ENCODE peak calls at places on chromosomes 3 and 15, in six cellular contexts. Z is SK-N-SH, V is HepG2, J is HCT116, E is K562, P is H1. B is an unnamed sample.

GRCh38 chr3:59258591-59258990 is 208.8 kb upstream of the CFAP20DC start:
- DNase-seq in Z (no peak), V (no peak), J (no peak), E (no peak), P (no peak), B (no peak)

GRCh38 chr15:41934843-41935242 is 37.5 kb downstream of the EHD4 start:
- DNase-seq in Z (no peak), V (no peak), J (no peak), E (no peak), P (peak; percentile 63), B (no peak)

GRCh38 chr15:36529296-36530011 is 50.0 kb upstream of the CDIN1 start:
- DNase-seq in Z (no peak), V (no peak), J (no peak), E (no peak), P (no peak), B (no peak)

GRCh38 chr15:35545316-35545824 is 595 bp downstream of the DPH6 start:
- DNase-seq in Z (peak; percentile 44), V (peak; percentile 6), J (peak; percentile 21), E (peak; percentile 27), P (no peak), B (no peak)

GRCh38 chr3:60633644-60634043 is 617.6 kb downstream of the FHIT start:
- DNase-seq in Z (no peak), V (no peak), J (no peak), E (no peak), P (no peak), B (no peak)

GRCh38 chr15:99895189-99895955 is 162.1 kb upstream of the LYSMD4 start:
- DNase-seq in Z (no peak), V (no peak), J (no peak), E (no peak), P (no peak), B (no peak)

GRCh38 chr15:86336051-86336788 is 256.5 kb downstream of the AGBL1 start:
- DNase-seq in Z (no peak), V (no peak), J (no peak), E (no peak), P (no peak), B (no peak)

GRCh38 chr15:29888651-29889050 is 66.4 kb upstream of the TJP1 start:
- DNase-seq in Z (no peak), V (no peak), J (no peak), E (no peak), P (no peak), B (no peak)

GRCh38 chr3:138426211-138426610 is 8.2 kb upstream of the ESYT3 start:
- DNase-seq in Z (no peak), V (no peak), J (peak; percentile 28), E (no peak), P (no peak), B (peak; percentile 63)

GRCh38 chr3:178536271-178537079 is at the start of gene KCNMB2:
- DNase-seq in Z (no peak), V (no peak), J (no peak), E (no peak), P (no peak), B (peak; percentile 11)

GRCh38 chr3:179451335-179452165 is at the start of gene GNB4:
- DNase-seq in Z (peak; percentile 94), V (no peak), J (no peak), E (peak; percentile 82), P (peak; percentile 83), B (peak; percentile 95)

GRCh38 chr3:32310918-32311839 is 72.7 kb downstream of the CMTM8 start:
- DNase-seq in Z (no peak), V (peak; percentile 92), J (no peak), E (no peak), P (no peak), B (no peak)

GRCh38 chr3:17044844-17045243 is 160.1 kb downstream of the PLCL2 start:
- DNase-seq in Z (no peak), V (no peak), J (no peak), E (no peak), P (no peak), B (no peak)

GRCh38 chr15:39934415-39935044 is 615 bp downstream of the EIF2AK4 start:
- DNase-seq in Z (peak; percentile 15), V (peak; percentile 9), J (no peak), E (no peak), P (no peak), B (peak; percentile 17)

GRCh38 chr3:22319446-22319845 is 568.4 kb upstream of the ZNF385D start:
- DNase-seq in Z (no peak), V (no peak), J (no peak), E (no peak), P (no peak), B (no peak)

GRCh38 chr3:126124896-126125295 is 41.0 kb upstream of the SLC41A3 start:
- DNase-seq in Z (no peak), V (no peak), J (no peak), E (no peak), P (peak; percentile 35), B (no peak)

GRCh38 chr3:117202415-117202814 is 492.8 kb downstream of the TUSC7 start:
- DNase-seq in Z (no peak), V (no peak), J (no peak), E (no peak), P (no peak), B (no peak)

GRCh38 chr15:92949604-92950249 is 49.6 kb downstream of the CHD2 start:
- DNase-seq in Z (no peak), V (peak; percentile 32), J (no peak), E (no peak), P (no peak), B (peak; percentile 48)

GRCh38 chr15:55741592-55742497 is 1.1 kb downstream of the PRTG start:
- DNase-seq in Z (peak; percentile 52), V (peak; percentile 10), J (no peak), E (no peak), P (peak; percentile 60), B (peak; percentile 24)

DNA sequence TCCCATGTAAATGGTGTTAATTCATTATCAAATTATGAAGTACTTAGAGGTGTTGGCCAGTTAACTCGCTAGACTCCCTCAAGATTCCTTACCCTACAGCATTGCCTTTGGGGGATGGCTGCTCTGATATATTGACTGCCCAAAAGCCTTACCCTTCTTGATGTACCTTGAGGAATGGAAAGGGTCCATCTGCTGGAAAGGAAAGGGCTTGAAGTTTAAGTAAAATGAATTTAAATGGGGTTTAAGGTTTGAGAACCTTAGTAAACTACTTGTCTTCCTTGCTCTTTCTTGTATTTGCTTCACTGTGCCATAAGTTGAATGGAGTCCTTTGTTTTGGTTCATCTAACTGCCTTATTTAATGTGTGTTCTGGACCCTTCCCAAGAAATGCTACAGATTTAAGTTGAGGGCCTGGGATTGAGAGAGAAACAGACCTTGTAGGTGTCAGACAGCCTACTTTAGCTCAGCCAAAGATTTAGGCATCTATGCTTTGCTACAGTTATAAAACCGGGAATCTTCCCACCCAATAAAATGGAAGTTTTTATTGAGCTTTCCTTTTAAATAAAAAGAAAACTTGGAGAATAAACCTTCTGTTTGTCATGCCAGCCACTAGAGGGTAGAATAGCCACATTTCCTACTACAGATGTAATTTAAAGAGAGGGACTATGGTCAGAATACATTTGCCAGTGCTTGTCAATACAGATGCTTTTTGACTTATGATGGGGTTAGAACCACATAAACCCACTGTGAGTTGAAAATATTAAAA is 25.3 kb downstream of the CMSS1 start:
- DNase-seq in Z (peak; percentile 37), V (peak; percentile 38), J (peak; percentile 12), E (no peak), P (no peak), B (peak; percentile 10)
- TF ChIP-seq JUND in Z (no peak), V (no peak), J (no peak), E (no peak), P (no peak), B (no peak)

GRCh38 chr15:94027571-94027970 is 203.8 kb upstream of the MCTP2 start:
- DNase-seq in Z (no peak), V (no peak), J (no peak), E (no peak), P (no peak), B (no peak)

GRCh38 chr15:94028809-94029208 is 202.6 kb upstream of the MCTP2 start:
- DNase-seq in Z (no peak), V (no peak), J (no peak), E (no peak), P (no peak), B (no peak)

GRCh38 chr15:94028121-94028520 is 203.2 kb upstream of the MCTP2 start:
- DNase-seq in Z (no peak), V (no peak), J (no peak), E (no peak), P (no peak), B (no peak)

GRCh38 chr15:94031072-94031471 is 200.3 kb upstream of the MCTP2 start:
- DNase-seq in Z (no peak), V (no peak), J (no peak), E (no peak), P (no peak), B (no peak)

DNA sequence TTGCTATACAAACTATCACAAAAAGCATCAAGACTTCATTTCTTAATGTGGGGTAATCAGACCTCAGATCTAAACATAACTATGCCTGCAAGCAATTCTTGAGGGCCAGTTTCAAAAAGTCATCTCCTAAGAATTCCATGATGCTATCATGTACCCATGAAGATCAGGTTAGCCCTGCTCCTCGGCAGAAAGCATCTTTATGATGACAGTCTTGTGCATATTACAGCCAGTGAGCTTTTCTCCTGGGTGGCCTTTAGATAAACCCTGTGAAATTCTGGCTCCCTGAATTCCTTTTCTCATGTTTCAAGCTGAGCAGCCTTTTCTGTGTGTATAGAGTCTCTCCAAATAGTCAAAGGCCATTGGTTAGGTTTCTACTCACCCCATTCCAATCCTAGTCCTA is 201.9 kb upstream of the MCTP2 start:
- DNase-seq in Z (no peak), V (no peak), J (no peak), E (no peak), P (no peak), B (no peak)
- TF ChIP-seq JUND in Z (peak; percentile 90), V (no peak), J (no peak), E (no peak), P (no peak), B (no peak)

GRCh38 chr3:141056716-141057115 is 5.6 kb downstream of the SPSB4 start:
- DNase-seq in Z (no peak), V (no peak), J (no peak), E (no peak), P (no peak), B (no peak)
- TF ChIP-seq JUND in Z (no peak), V (no peak), J (no peak), E (no peak), P (no peak), B (no peak)

GRCh38 chr15:73631915-73632669 is 1.1 kb downstream of the NPTN start:
- DNase-seq in Z (peak; percentile 54), V (no peak), J (no peak), E (peak; percentile 26), P (no peak), B (peak; percentile 38)

GRCh38 chr15:73633111-73633990 is at the start of gene NPTN:
- DNase-seq in Z (peak; percentile 97), V (peak; percentile 92), J (peak; percentile 89), E (peak; percentile 96), P (peak; percentile 98), B (peak; percentile 98)

GRCh38 chr15:73633991-73634495 is 854 bp upstream of the NPTN start:
- DNase-seq in Z (no peak), V (peak; percentile 53), J (peak; percentile 85), E (no peak), P (no peak), B (peak; percentile 38)

GRCh38 chr15:73632670-73633058 is 525 bp downstream of the NPTN start:
- DNase-seq in Z (no peak), V (no peak), J (no peak), E (no peak), P (peak; percentile 52), B (no peak)

DNA sequence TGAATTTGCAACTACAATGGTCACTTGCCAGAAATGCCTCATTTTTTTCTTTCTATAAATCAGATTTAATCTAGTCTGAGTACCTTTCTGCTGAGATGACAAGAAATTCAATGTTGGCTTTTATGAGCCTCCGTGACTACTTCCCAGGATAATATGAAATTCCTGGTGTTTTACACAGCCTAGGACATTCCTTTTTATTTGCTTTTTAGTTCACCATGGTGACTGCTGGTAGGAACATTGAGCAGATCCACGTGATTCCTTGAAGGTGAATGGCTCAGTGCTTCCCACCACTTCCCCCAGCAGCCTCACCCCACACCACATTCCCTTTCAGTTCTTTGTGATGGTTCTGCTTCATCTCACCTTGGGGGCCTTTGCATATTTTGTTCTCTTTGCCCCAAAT is 4.3 kb upstream of the NPTN start:
- DNase-seq in Z (no peak), V (no peak), J (no peak), E (no peak), P (no peak), B (no peak)
- TF ChIP-seq JUND in Z (no peak), V (no peak), J (no peak), E (no peak), P (no peak), B (no peak)

B was measured in T47D.